ENCODE peak calls at places on chromosomes 1 and 21, in six cellular contexts. I is K562, H is A549, A is GM12878, V is HepG2, E is SK-N-SH. T is an unnamed sample.

GRCh38 chr1:94528271-94528670 is 13.3 kb downstream of the F3 start:
- DNase-seq in A (no peak), H (no peak), E (no peak), I (no peak), V (no peak), T (no peak)

GRCh38 chr21:44364151-44365053 is 11.0 kb downstream of the TRPM2 start:
- DNase-seq in V (no peak), E (no peak), A (no peak), I (no peak), H (no peak), T (no peak)

GRCh38 chr1:177355575-177355974 is 184.8 kb downstream of the BRINP2 start:
- DNase-seq in H (peak), E (peak), A (no peak), I (no peak), V (peak), T (no peak)

GRCh38 chr1:38261574-38261973 is 215.0 kb upstream of the POU3F1 start:
- DNase-seq in I (peak), V (no peak), H (no peak), A (no peak), E (no peak), T (no peak)

GRCh38 chr1:40185951-40186864 is 25.0 kb downstream of the RLF start:
- DNase-seq in H (no peak), I (no peak), E (no peak), V (no peak), A (peak), T (no peak)

GRCh38 chr1:214588963-214589597 is 13.9 kb upstream of the CENPF start:
- DNase-seq in A (no peak), I (no peak), V (no peak), H (no peak), E (no peak), T (no peak)

GRCh38 chr1:28123461-28123961 is 35.1 kb upstream of the EYA3 start:
- DNase-seq in H (peak), I (no peak), A (no peak), E (no peak), V (no peak), T (no peak)

GRCh38 chr1:25500694-25501093 is 42.7 kb upstream of the LDLRAP1 start:
- DNase-seq in V (no peak), E (no peak), H (no peak), A (no peak), I (no peak), T (no peak)

GRCh38 chr1:27430903-27431653 is 38.7 kb downstream of the GPR3 start:
- DNase-seq in H (no peak), I (no peak), V (no peak), E (no peak), A (no peak), T (no peak)

GRCh38 chr1:234039603-234040002 is 135.1 kb downstream of the SLC35F3 start:
- DNase-seq in H (no peak), A (no peak), V (no peak), I (no peak), E (no peak), T (no peak)

GRCh38 chr1:26602378-26602959 is 72.9 kb downstream of the RPS6KA1 start:
- DNase-seq in V (peak), E (peak), A (no peak), H (peak), I (peak), T (no peak)

GRCh38 chr1:12159826-12160225 is 7.0 kb upstream of the TNFRSF1B start:
- DNase-seq in V (no peak), A (no peak), I (no peak), H (no peak), E (no peak), T (no peak)

GRCh38 chr21:31075844-31076243 is 37.6 kb upstream of the KRTAP19-8 start:
- DNase-seq in H (no peak), E (no peak), V (no peak), I (no peak), A (no peak), T (no peak)

GRCh38 chr1:206021796-206022365 is 1.8 kb downstream of the CTSE start:
- DNase-seq in A (no peak), E (no peak), H (no peak), I (no peak), V (no peak), T (no peak)

GRCh38 chr1:28045777-28046176 is 42.6 kb downstream of the EYA3 start:
- DNase-seq in I (no peak), A (no peak), H (no peak), V (no peak), E (no peak), T (no peak)

GRCh38 chr1:11570821-11571220 is 83.4 kb downstream of the FBXO2 start:
- DNase-seq in A (no peak), H (no peak), V (no peak), E (no peak), I (no peak), T (no peak)

GRCh38 chr1:110134050-110134595 is 16.2 kb upstream of the SLC6A17 start:
- DNase-seq in I (no peak), V (no peak), A (no peak), E (no peak), H (no peak), T (no peak)

GRCh38 chr1:30378991-30379581 is 344.3 kb downstream of the MATN1 start:
- DNase-seq in V (peak), A (no peak), E (peak), H (no peak), I (no peak), T (no peak)

GRCh38 chr1:64895500-64895899 is 70.8 kb downstream of the JAK1 start:
- DNase-seq in I (no peak), H (no peak), V (no peak), E (no peak), A (peak), T (no peak)

GRCh38 chr1:101200513-101200912 is 36.3 kb upstream of the S1PR1 start:
- DNase-seq in A (no peak), E (no peak), V (no peak), H (peak), I (no peak), T (peak)

GRCh38 chr1:41357451-41358151 is 3.6 kb upstream of the FOXO6 start:
- DNase-seq in I (no peak), H (no peak), A (no peak), V (no peak), E (peak), T (no peak)

GRCh38 chr1:111743679-111744101 is 4.5 kb upstream of the INKA2 start:
- DNase-seq in I (no peak), V (no peak), H (no peak), A (no peak), E (no peak), T (no peak)

GRCh38 chr1:29675481-29676263 is 439.4 kb downstream of the PTPRU start:
- DNase-seq in A (no peak), I (no peak), H (no peak), E (no peak), V (no peak), T (peak)

GRCh38 chr1:6045561-6045960 is at the start of gene KCNAB2:
- DNase-seq in I (no peak), E (no peak), A (no peak), H (no peak), V (peak), T (no peak)

GRCh38 chr1:38115682-38116187 is 69.1 kb upstream of the POU3F1 start:
- DNase-seq in E (no peak), V (no peak), I (no peak), A (no peak), H (no peak), T (no peak)

GRCh38 chr1:109815809-109816791 is 52.4 kb upstream of the EPS8L3 start:
- DNase-seq in V (no peak), I (no peak), A (peak), H (no peak), E (no peak), T (no peak)

GRCh38 chr1:165423181-165423580 is 21.7 kb downstream of the RXRG start:
- DNase-seq in H (no peak), I (no peak), E (no peak), V (no peak), A (no peak), T (no peak)

GRCh38 chr1:54795100-54795665 is 5.9 kb downstream of the TTC22 start:
- DNase-seq in E (peak), I (no peak), H (no peak), V (no peak), A (no peak), T (no peak)

GRCh38 chr1:217563179-217563578 is 67.7 kb downstream of the GPATCH2 start:
- DNase-seq in E (no peak), H (no peak), I (no peak), V (no peak), A (no peak), T (no peak)

GRCh38 chr1:20703124-20703756 is 14.6 kb downstream of the KIF17 start:
- DNase-seq in V (no peak), I (no peak), E (no peak), H (no peak), A (no peak), T (no peak)

GRCh38 chr1:184563308-184563707 is 176.5 kb downstream of the C1orf21 start:
- DNase-seq in A (no peak), E (peak), V (no peak), I (no peak), H (peak), T (no peak)

GRCh38 chr1:6743189-6744101 is 41.8 kb upstream of the CAMTA1 start:
- DNase-seq in I (no peak), V (no peak), H (peak), E (no peak), A (peak), T (peak)

GRCh38 chr1:228911225-228911624 is 175.9 kb downstream of the RHOU start:
- DNase-seq in V (no peak), E (no peak), A (no peak), I (no peak), H (no peak), T (peak)

GRCh38 chr1:43878440-43878839 is 55.2 kb upstream of the ARTN start:
- DNase-seq in I (no peak), E (no peak), A (no peak), H (no peak), V (no peak), T (no peak)
- TF ChIP-seq CHD2 in I (no peak), E (no peak), A (no peak), H (no peak), V (no peak), T (no peak)

GRCh38 chr1:162721471-162721870 is 69.0 kb upstream of the HSD17B7 start:
- DNase-seq in E (no peak), H (no peak), V (no peak), A (no peak), I (no peak), T (no peak)
- TF ChIP-seq CHD2 in E (no peak), H (no peak), V (no peak), A (no peak), I (no peak), T (no peak)

DNA sequence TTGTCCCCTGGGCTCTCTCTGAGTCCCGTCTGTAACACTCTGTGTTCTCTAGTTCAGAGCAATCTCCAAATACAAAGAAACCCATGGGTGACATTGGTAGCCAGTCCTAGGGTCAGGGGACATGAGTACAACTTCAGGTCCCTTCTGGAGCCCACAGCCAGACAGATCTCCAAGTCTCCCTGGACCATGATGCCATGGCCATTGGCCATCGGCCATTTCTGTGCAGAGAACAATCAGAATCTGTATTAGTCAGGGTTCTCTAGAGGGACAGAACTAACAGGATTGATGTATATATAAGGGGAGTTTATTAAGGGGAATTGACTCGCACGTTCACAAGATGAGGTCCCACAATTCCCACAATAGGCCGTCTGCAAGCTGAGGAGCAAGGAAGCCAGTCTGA is 106.9 kb downstream of the AJAP1 start:
- DNase-seq in E (no peak), I (no peak), V (no peak), A (no peak), H (no peak), T (no peak)
- TF ChIP-seq CHD2 in E (no peak), I (no peak), V (no peak), A (no peak), H (no peak), T (no peak)

DNA sequence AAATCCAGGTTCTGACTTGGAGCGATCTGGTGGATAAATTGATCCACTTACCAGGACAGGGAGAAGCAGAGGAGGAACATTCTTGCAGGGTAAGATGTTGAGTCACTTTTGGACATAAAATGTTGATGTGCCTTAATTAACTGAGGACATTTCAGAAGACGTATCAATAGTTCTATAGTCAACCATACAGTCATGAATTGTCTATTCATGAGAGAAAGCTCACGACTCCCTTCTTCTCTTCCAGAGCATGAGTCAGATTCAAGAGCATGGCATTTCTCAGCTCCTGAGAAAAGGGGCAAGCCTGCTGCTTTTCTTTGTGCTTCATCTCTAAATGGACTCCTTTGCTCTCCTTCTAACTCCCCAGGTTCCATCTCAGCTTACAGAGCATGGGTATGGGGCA is 55.7 kb downstream of the ADGRL4 start:
- DNase-seq in V (no peak), H (no peak), E (no peak), A (no peak), I (no peak), T (no peak)
- TF ChIP-seq CHD2 in V (no peak), H (no peak), E (no peak), A (no peak), I (no peak), T (no peak)

DNA sequence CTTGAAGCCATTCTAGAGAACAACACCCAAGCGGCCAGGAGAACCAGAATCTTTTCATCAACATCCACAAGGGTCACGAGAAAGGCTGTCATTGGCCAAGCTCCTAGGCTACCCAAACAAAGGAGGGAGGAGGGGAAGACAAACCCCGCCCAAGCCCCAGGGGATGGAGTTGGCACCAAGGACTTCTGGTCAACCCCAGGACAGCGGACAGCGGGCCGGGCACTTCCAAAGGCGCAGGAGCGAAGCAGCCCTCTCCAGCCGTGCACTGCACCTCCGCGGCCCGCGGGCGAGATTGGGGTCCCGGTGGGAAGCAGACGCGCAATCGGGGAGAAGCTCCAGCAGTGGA is at the start of gene CLIC6:
- DNase-seq in I (no peak), H (no peak), E (no peak), A (no peak), V (no peak), T (no peak)
- TF ChIP-seq CHD2 in I (no peak), H (no peak), E (no peak), A (no peak), V (no peak), T (no peak)

GRCh38 chr1:239363920-239364319 is 22.4 kb upstream of the CHRM3 start:
- DNase-seq in A (no peak), E (no peak), V (no peak), I (no peak), H (no peak), T (no peak)
- TF ChIP-seq CHD2 in A (no peak), E (no peak), V (no peak), I (no peak), H (no peak), T (no peak)